ENCODE peak calls at places on chromosomes 4 and X, in six cellular contexts. One of them, this sample, is unnamed.

GRCh38 chr4:41287005-41287404 is 30.3 kb downstream of the UCHL1 start:
- DNase-seq in T-helper 2 cell: no peak
- DNase-seq in head of caudate nucleus: no peak
- DNase-seq in stimulated activated CD8-positive, alpha-beta memory T cell treated with anti-CD3 and anti-CD28 coated beads, Interleukin-7, amount 100 ng/mL, for 24 hours: no peak
- DNase-seq in stimulated activated naive B cell treated with anti-CD40 and anti-IgM and Interleukin-4, amounts not matched to agents 10 μg/mL and 1 μg/mL and 100 μg/mL, for 72 hours: no peak
- DNase-seq in Right ventricle myocardium inferior: no peak
- DNase-seq in this sample: no peak

GRCh38 chr4:53906786-53907185 is 157.6 kb downstream of the CHIC2 start:
- DNase-seq in T-helper 2 cell: no peak
- DNase-seq in head of caudate nucleus: no peak
- DNase-seq in stimulated activated CD8-positive, alpha-beta memory T cell treated with anti-CD3 and anti-CD28 coated beads, Interleukin-7, amount 100 ng/mL, for 24 hours: no peak
- DNase-seq in stimulated activated naive B cell treated with anti-CD40 and anti-IgM and Interleukin-4, amounts not matched to agents 10 μg/mL and 1 μg/mL and 100 μg/mL, for 72 hours: no peak
- DNase-seq in Right ventricle myocardium inferior: no peak
- DNase-seq in this sample: no peak

GRCh38 chr4:158169931-158170690 is 2.7 kb downstream of the GASK1B start:
- DNase-seq in T-helper 2 cell: no peak
- DNase-seq in head of caudate nucleus: no peak
- DNase-seq in stimulated activated CD8-positive, alpha-beta memory T cell treated with anti-CD3 and anti-CD28 coated beads, Interleukin-7, amount 100 ng/mL, for 24 hours: no peak
- DNase-seq in stimulated activated naive B cell treated with anti-CD40 and anti-IgM and Interleukin-4, amounts not matched to agents 10 μg/mL and 1 μg/mL and 100 μg/mL, for 72 hours: no peak
- DNase-seq in Right ventricle myocardium inferior: no peak
- DNase-seq in this sample: no peak

GRCh38 chr4:2280531-2281300 is 18.8 kb upstream of the MXD4 start:
- DNase-seq in T-helper 2 cell: no peak
- DNase-seq in head of caudate nucleus: peak
- DNase-seq in stimulated activated CD8-positive, alpha-beta memory T cell treated with anti-CD3 and anti-CD28 coated beads, Interleukin-7, amount 100 ng/mL, for 24 hours: no peak
- DNase-seq in stimulated activated naive B cell treated with anti-CD40 and anti-IgM and Interleukin-4, amounts not matched to agents 10 μg/mL and 1 μg/mL and 100 μg/mL, for 72 hours: no peak
- DNase-seq in Right ventricle myocardium inferior: peak
- DNase-seq in this sample: no peak

GRCh38 chr4:74056858-74057562 is 18.5 kb upstream of the CXCL3 start:
- DNase-seq in T-helper 2 cell: no peak
- DNase-seq in head of caudate nucleus: no peak
- DNase-seq in stimulated activated CD8-positive, alpha-beta memory T cell treated with anti-CD3 and anti-CD28 coated beads, Interleukin-7, amount 100 ng/mL, for 24 hours: no peak
- DNase-seq in stimulated activated naive B cell treated with anti-CD40 and anti-IgM and Interleukin-4, amounts not matched to agents 10 μg/mL and 1 μg/mL and 100 μg/mL, for 72 hours: no peak
- DNase-seq in Right ventricle myocardium inferior: no peak
- DNase-seq in this sample: no peak

GRCh38 chrX:103063191-103063845 is 653 bp downstream of the BEX1 start:
- DNase-seq in T-helper 2 cell: no peak
- DNase-seq in head of caudate nucleus: peak
- DNase-seq in stimulated activated CD8-positive, alpha-beta memory T cell treated with anti-CD3 and anti-CD28 coated beads, Interleukin-7, amount 100 ng/mL, for 24 hours: no peak
- DNase-seq in stimulated activated naive B cell treated with anti-CD40 and anti-IgM and Interleukin-4, amounts not matched to agents 10 μg/mL and 1 μg/mL and 100 μg/mL, for 72 hours: no peak
- DNase-seq in Right ventricle myocardium inferior: no peak
- DNase-seq in this sample: no peak

GRCh38 chr4:87116230-87116629 is 104.2 kb downstream of the KLHL8 start:
- DNase-seq in T-helper 2 cell: no peak
- DNase-seq in head of caudate nucleus: no peak
- DNase-seq in stimulated activated CD8-positive, alpha-beta memory T cell treated with anti-CD3 and anti-CD28 coated beads, Interleukin-7, amount 100 ng/mL, for 24 hours: no peak
- DNase-seq in stimulated activated naive B cell treated with anti-CD40 and anti-IgM and Interleukin-4, amounts not matched to agents 10 μg/mL and 1 μg/mL and 100 μg/mL, for 72 hours: no peak
- DNase-seq in Right ventricle myocardium inferior: no peak
- DNase-seq in this sample: no peak

GRCh38 chr4:43362875-43363636 is 470.5 kb downstream of the GRXCR1 start:
- DNase-seq in T-helper 2 cell: no peak
- DNase-seq in head of caudate nucleus: no peak
- DNase-seq in stimulated activated CD8-positive, alpha-beta memory T cell treated with anti-CD3 and anti-CD28 coated beads, Interleukin-7, amount 100 ng/mL, for 24 hours: no peak
- DNase-seq in stimulated activated naive B cell treated with anti-CD40 and anti-IgM and Interleukin-4, amounts not matched to agents 10 μg/mL and 1 μg/mL and 100 μg/mL, for 72 hours: no peak
- DNase-seq in Right ventricle myocardium inferior: no peak
- DNase-seq in this sample: no peak

GRCh38 chr4:118823471-118823870 is 12.5 kb downstream of the SEC24D start:
- DNase-seq in T-helper 2 cell: no peak
- DNase-seq in head of caudate nucleus: no peak
- DNase-seq in stimulated activated CD8-positive, alpha-beta memory T cell treated with anti-CD3 and anti-CD28 coated beads, Interleukin-7, amount 100 ng/mL, for 24 hours: no peak
- DNase-seq in stimulated activated naive B cell treated with anti-CD40 and anti-IgM and Interleukin-4, amounts not matched to agents 10 μg/mL and 1 μg/mL and 100 μg/mL, for 72 hours: no peak
- DNase-seq in Right ventricle myocardium inferior: no peak
- DNase-seq in this sample: no peak

GRCh38 chr4:156974264-156974663 is 2.7 kb upstream of the PDGFC start:
- DNase-seq in T-helper 2 cell: no peak
- DNase-seq in head of caudate nucleus: no peak
- DNase-seq in stimulated activated CD8-positive, alpha-beta memory T cell treated with anti-CD3 and anti-CD28 coated beads, Interleukin-7, amount 100 ng/mL, for 24 hours: no peak
- DNase-seq in stimulated activated naive B cell treated with anti-CD40 and anti-IgM and Interleukin-4, amounts not matched to agents 10 μg/mL and 1 μg/mL and 100 μg/mL, for 72 hours: no peak
- DNase-seq in Right ventricle myocardium inferior: no peak
- DNase-seq in this sample: no peak

GRCh38 chr4:139740531-139741041 is 75.0 kb downstream of the MGST2 start:
- DNase-seq in T-helper 2 cell: no peak
- DNase-seq in head of caudate nucleus: peak
- DNase-seq in stimulated activated CD8-positive, alpha-beta memory T cell treated with anti-CD3 and anti-CD28 coated beads, Interleukin-7, amount 100 ng/mL, for 24 hours: no peak
- DNase-seq in stimulated activated naive B cell treated with anti-CD40 and anti-IgM and Interleukin-4, amounts not matched to agents 10 μg/mL and 1 μg/mL and 100 μg/mL, for 72 hours: no peak
- DNase-seq in Right ventricle myocardium inferior: peak
- DNase-seq in this sample: peak

GRCh38 chrX:43870758-43871419 is 11.4 kb downstream of the MAOB start:
- DNase-seq in T-helper 2 cell: no peak
- DNase-seq in head of caudate nucleus: no peak
- DNase-seq in stimulated activated CD8-positive, alpha-beta memory T cell treated with anti-CD3 and anti-CD28 coated beads, Interleukin-7, amount 100 ng/mL, for 24 hours: no peak
- DNase-seq in stimulated activated naive B cell treated with anti-CD40 and anti-IgM and Interleukin-4, amounts not matched to agents 10 μg/mL and 1 μg/mL and 100 μg/mL, for 72 hours: no peak
- DNase-seq in Right ventricle myocardium inferior: no peak
- DNase-seq in this sample: no peak

GRCh38 chr4:2065106-2065930 is 6.2 kb downstream of the NAT8L start:
- DNase-seq in T-helper 2 cell: no peak
- DNase-seq in head of caudate nucleus: peak
- DNase-seq in stimulated activated CD8-positive, alpha-beta memory T cell treated with anti-CD3 and anti-CD28 coated beads, Interleukin-7, amount 100 ng/mL, for 24 hours: no peak
- DNase-seq in stimulated activated naive B cell treated with anti-CD40 and anti-IgM and Interleukin-4, amounts not matched to agents 10 μg/mL and 1 μg/mL and 100 μg/mL, for 72 hours: no peak
- DNase-seq in Right ventricle myocardium inferior: peak
- DNase-seq in this sample: no peak

GRCh38 chr4:123783936-123784335 is 387.3 kb downstream of the SPRY1 start:
- DNase-seq in T-helper 2 cell: no peak
- DNase-seq in head of caudate nucleus: no peak
- DNase-seq in stimulated activated CD8-positive, alpha-beta memory T cell treated with anti-CD3 and anti-CD28 coated beads, Interleukin-7, amount 100 ng/mL, for 24 hours: no peak
- DNase-seq in stimulated activated naive B cell treated with anti-CD40 and anti-IgM and Interleukin-4, amounts not matched to agents 10 μg/mL and 1 μg/mL and 100 μg/mL, for 72 hours: no peak
- DNase-seq in Right ventricle myocardium inferior: no peak
- DNase-seq in this sample: no peak

GRCh38 chrX:130197464-130197863 is 25.7 kb downstream of the RAB33A start:
- DNase-seq in T-helper 2 cell: no peak
- DNase-seq in head of caudate nucleus: no peak
- DNase-seq in stimulated activated CD8-positive, alpha-beta memory T cell treated with anti-CD3 and anti-CD28 coated beads, Interleukin-7, amount 100 ng/mL, for 24 hours: no peak
- DNase-seq in stimulated activated naive B cell treated with anti-CD40 and anti-IgM and Interleukin-4, amounts not matched to agents 10 μg/mL and 1 μg/mL and 100 μg/mL, for 72 hours: no peak
- DNase-seq in Right ventricle myocardium inferior: no peak
- DNase-seq in this sample: no peak

GRCh38 chr4:121107507-121107906 is 35.2 kb upstream of the NDNF start:
- DNase-seq in T-helper 2 cell: no peak
- DNase-seq in head of caudate nucleus: no peak
- DNase-seq in stimulated activated CD8-positive, alpha-beta memory T cell treated with anti-CD3 and anti-CD28 coated beads, Interleukin-7, amount 100 ng/mL, for 24 hours: no peak
- DNase-seq in stimulated activated naive B cell treated with anti-CD40 and anti-IgM and Interleukin-4, amounts not matched to agents 10 μg/mL and 1 μg/mL and 100 μg/mL, for 72 hours: no peak
- DNase-seq in Right ventricle myocardium inferior: no peak
- DNase-seq in this sample: no peak

GRCh38 chr4:113278324-113278934 is 229.0 kb downstream of the ANK2 start:
- DNase-seq in T-helper 2 cell: peak
- DNase-seq in head of caudate nucleus: peak
- DNase-seq in stimulated activated CD8-positive, alpha-beta memory T cell treated with anti-CD3 and anti-CD28 coated beads, Interleukin-7, amount 100 ng/mL, for 24 hours: peak
- DNase-seq in stimulated activated naive B cell treated with anti-CD40 and anti-IgM and Interleukin-4, amounts not matched to agents 10 μg/mL and 1 μg/mL and 100 μg/mL, for 72 hours: peak
- DNase-seq in Right ventricle myocardium inferior: peak
- DNase-seq in this sample: peak

GRCh38 chrX:41781500-41781899 is 57.5 kb downstream of the GPR82 start:
- DNase-seq in T-helper 2 cell: no peak
- DNase-seq in head of caudate nucleus: no peak
- DNase-seq in stimulated activated CD8-positive, alpha-beta memory T cell treated with anti-CD3 and anti-CD28 coated beads, Interleukin-7, amount 100 ng/mL, for 24 hours: no peak
- DNase-seq in stimulated activated naive B cell treated with anti-CD40 and anti-IgM and Interleukin-4, amounts not matched to agents 10 μg/mL and 1 μg/mL and 100 μg/mL, for 72 hours: no peak
- DNase-seq in Right ventricle myocardium inferior: no peak
- DNase-seq in this sample: no peak

GRCh38 chr4:15719506-15719905 is 16.6 kb downstream of the BST1 start:
- DNase-seq in T-helper 2 cell: no peak
- DNase-seq in head of caudate nucleus: no peak
- DNase-seq in stimulated activated CD8-positive, alpha-beta memory T cell treated with anti-CD3 and anti-CD28 coated beads, Interleukin-7, amount 100 ng/mL, for 24 hours: no peak
- DNase-seq in stimulated activated naive B cell treated with anti-CD40 and anti-IgM and Interleukin-4, amounts not matched to agents 10 μg/mL and 1 μg/mL and 100 μg/mL, for 72 hours: no peak
- DNase-seq in Right ventricle myocardium inferior: no peak
- DNase-seq in this sample: no peak

GRCh38 chrX:18677140-18677834 is 5.4 kb upstream of the RS1 start:
- DNase-seq in T-helper 2 cell: no peak
- DNase-seq in head of caudate nucleus: no peak
- DNase-seq in stimulated activated CD8-positive, alpha-beta memory T cell treated with anti-CD3 and anti-CD28 coated beads, Interleukin-7, amount 100 ng/mL, for 24 hours: no peak
- DNase-seq in stimulated activated naive B cell treated with anti-CD40 and anti-IgM and Interleukin-4, amounts not matched to agents 10 μg/mL and 1 μg/mL and 100 μg/mL, for 72 hours: no peak
- DNase-seq in Right ventricle myocardium inferior: no peak
- DNase-seq in this sample: no peak

This sample was measured in uterus.